ENCODE peak calls at places on chromosome 5, in nine cellular contexts. Q is heart left ventricle, T is heart right ventricle, U is AG04450, V is tibial artery, R is neural progenitor cell, H is cardiac muscle cell, I is OCI-LY7, X is ovary. O is an unnamed sample.

GRCh38 chr5:58090704-58091103 is 369.2 kb downstream of the PLK2 start:
- DNase-seq in Q (no peak), T (no peak), U (no peak), V (no peak), R (no peak), H (no peak), I (no peak), X (no peak), O (no peak)

GRCh38 chr5:123035950-123036390 is 555 bp downstream of the PPIC start:
- DNase-seq in Q (peak; percentile 81), T (no peak), U (no peak), V (peak; percentile 53), R (peak; percentile 78), H (peak; percentile 63), I (no peak), X (peak; percentile 62), O (peak; percentile 88)

GRCh38 chr5:173231381-173231766 is 3.6 kb downstream of the NKX2-5 start:
- DNase-seq in Q (no peak), T (no peak), U (no peak), V (no peak), R (no peak), H (no peak), I (no peak), X (no peak), O (no peak)

GRCh38 chr5:150116667-150117395 is 30.5 kb upstream of the CSF1R start:
- DNase-seq in Q (no peak), T (no peak), U (no peak), V (peak; percentile 26), R (peak; percentile 1), H (no peak), I (no peak), X (no peak), O (no peak)

GRCh38 chr5:66684663-66685062 is 88.5 kb downstream of the MAST4 start:
- DNase-seq in Q (no peak), T (no peak), U (no peak), V (no peak), R (no peak), H (no peak), I (no peak), X (no peak), O (no peak)

GRCh38 chr5:136047858-136048257 is 19.1 kb downstream of the TGFBI start:
- DNase-seq in Q (no peak), T (no peak), U (no peak), V (peak; percentile 60), R (no peak), H (no peak), I (no peak), X (no peak), O (no peak)

GRCh38 chr5:126508251-126508961 is 85.2 kb downstream of the GRAMD2B start:
- DNase-seq in Q (no peak), T (no peak), U (no peak), V (no peak), R (no peak), H (no peak), I (no peak), X (no peak), O (no peak)

GRCh38 chr5:89277791-89278190 is 394.8 kb upstream of the MEF2C start:
- DNase-seq in Q (no peak), T (no peak), U (no peak), V (no peak), R (no peak), H (no peak), I (no peak), X (no peak), O (no peak)

GRCh38 chr5:99119326-99119725 is 190.5 kb upstream of the CHD1 start:
- DNase-seq in Q (no peak), T (no peak), U (no peak), V (no peak), R (no peak), H (no peak), I (no peak), X (no peak), O (no peak)

GRCh38 chr5:77076961-77077820 is 9.9 kb downstream of the ZBED3 start:
- DNase-seq in Q (peak; percentile 88), T (peak; percentile 80), U (peak; percentile 11), V (peak; percentile 43), R (peak; percentile 90), H (peak; percentile 76), I (peak; percentile 40), X (peak; percentile 68), O (peak; percentile 66)
- TF ChIP-seq CTCF in Q (peak; percentile 66), T (peak; percentile 79), U (peak; percentile 46), V (peak; percentile 55), R (peak; percentile 84), H (peak; percentile 49), I (peak; percentile 67), X (peak; percentile 70), O (peak; percentile 57)

GRCh38 chr5:153777681-153778080 is 261.0 kb downstream of the FAM114A2 start:
- DNase-seq in Q (no peak), T (no peak), U (no peak), V (no peak), R (peak; percentile 90), H (no peak), I (no peak), X (no peak), O (no peak)
- H3K27ac ChIP-seq in Q (no peak overlapping the region), T (no peak overlapping the region), U (no peak overlapping the region), V (no peak overlapping the region), R (no peak overlapping the region), H (no peak overlapping the region), I (no peak overlapping the region), X (no peak overlapping the region), O (no peak overlapping the region)

GRCh38 chr5:140116716-140117115 is 2.8 kb downstream of the PURA start:
- DNase-seq in Q (no peak), T (no peak), U (no peak), V (no peak), R (no peak), H (no peak), I (peak; percentile 43), X (no peak), O (no peak)
- H3K4me3 ChIP-seq in Q (peak overlapping the region; percentile 84), T (peak overlapping the region; percentile 80), U (no peak overlapping the region), V (no peak overlapping the region), R (no peak overlapping the region), H (peak overlapping the region; percentile 67), I (peak overlapping the region; percentile 86), X (no peak overlapping the region), O (no peak overlapping the region)

GRCh38 chr5:139549162-139549894 is 11.8 kb upstream of the UBE2D2 start:
- DNase-seq in Q (no peak), T (no peak), U (no peak), V (no peak), R (no peak), H (no peak), I (no peak), X (no peak), O (no peak)

GRCh38 chr5:139543423-139543991 is 17.6 kb upstream of the UBE2D2 start:
- DNase-seq in Q (peak; percentile 89), T (peak; percentile 78), U (no peak), V (peak; percentile 61), R (peak; percentile 76), H (peak; percentile 59), I (peak; percentile 75), X (no peak), O (peak; percentile 40)
- TF ChIP-seq CTCF in Q (peak; percentile 41), T (peak; percentile 47), U (no peak), V (no peak), R (peak; percentile 45), H (peak; percentile 38), I (peak; percentile 73), X (no peak), O (no peak)